ENCODE peak calls at places on chromosomes 1 and 21, in six cellular contexts. V, A, H, Q, J and D are unnamed samples.

GRCh38 chr1:228066416-228066815 is 16.1 kb upstream of the ARF1 start:
- DNase-seq in V (no peak), A (no peak), H (no peak), Q (no peak), J (no peak), D (peak; percentile 17)

GRCh38 chr1:89938171-89939055 is 56.5 kb upstream of the ZNF326 start:
- DNase-seq in V (no peak), A (peak; percentile 6), H (peak; percentile 67), Q (no peak), J (peak; percentile 40), D (no peak)

GRCh38 chr1:201291917-201292316 is 8.6 kb downstream of the PKP1 start:
- DNase-seq in V (no peak), A (no peak), H (no peak), Q (no peak), J (no peak), D (no peak)

GRCh38 chr21:37578471-37579126 is 212.0 kb downstream of the DYRK1A start:
- DNase-seq in V (no peak), A (no peak), H (no peak), Q (no peak), J (no peak), D (no peak)

GRCh38 chr1:71365451-71365850 is 284.6 kb upstream of the ZRANB2 start:
- DNase-seq in V (no peak), A (no peak), H (peak; percentile 15), Q (no peak), J (no peak), D (no peak)

GRCh38 chr1:215113776-215114153 is 31.2 kb downstream of the KCNK2 start:
- DNase-seq in V (no peak), A (no peak), H (no peak), Q (no peak), J (no peak), D (no peak)

GRCh38 chr1:246724001-246724724 is at the start of gene SCCPDH:
- DNase-seq in V (peak; percentile 83), A (peak; percentile 79), H (peak; percentile 49), Q (peak; percentile 42), J (peak; percentile 76), D (peak; percentile 69)

GRCh38 chr21:45155910-45156309 is 81.5 kb downstream of the ADARB1 start:
- DNase-seq in V (peak; percentile 32), A (no peak), H (no peak), Q (no peak), J (no peak), D (no peak)

GRCh38 chr1:66889030-66889429 is 35.6 kb downstream of the DNAI4 start:
- DNase-seq in V (no peak), A (no peak), H (no peak), Q (no peak), J (no peak), D (no peak)

GRCh38 chr1:238581332-238581731 is 690.6 kb upstream of the ZP4 start:
- DNase-seq in V (no peak), A (no peak), H (no peak), Q (no peak), J (peak; percentile 31), D (no peak)

GRCh38 chr21:45468971-45469272 is 64.0 kb downstream of the COL18A1 start:
- DNase-seq in V (no peak), A (no peak), H (no peak), Q (no peak), J (no peak), D (no peak)

GRCh38 chr1:9110669-9111356 is 18.1 kb downstream of the GPR157 start:
- DNase-seq in V (peak; percentile 91), A (peak; percentile 85), H (peak; percentile 77), Q (peak; percentile 96), J (peak; percentile 91), D (peak; percentile 58)

GRCh38 chr1:176996455-176997090 is 167.9 kb downstream of the ASTN1 start:
- DNase-seq in V (no peak), A (no peak), H (peak; percentile 40), Q (no peak), J (no peak), D (no peak)

GRCh38 chr1:145908653-145909052 is 1.2 kb downstream of the ITGA10 start:
- DNase-seq in V (no peak), A (no peak), H (no peak), Q (no peak), J (no peak), D (no peak)

GRCh38 chr1:57307382-57307781 is 116.5 kb downstream of the DAB1 start:
- DNase-seq in V (no peak), A (no peak), H (no peak), Q (no peak), J (no peak), D (peak; percentile 21)

GRCh38 chr1:228334226-228334935 is 72.3 kb downstream of the TRIM11 start:
- DNase-seq in V (peak; percentile 36), A (no peak), H (no peak), Q (no peak), J (no peak), D (peak; percentile 15)

GRCh38 chr1:156852414-156852874 is 6.5 kb downstream of the INSRR start:
- DNase-seq in V (peak; percentile 98), A (no peak), H (no peak), Q (peak; percentile 36), J (peak; percentile 39), D (no peak)

GRCh38 chr1:175665628-175666027 is 77.8 kb downstream of the TNR start:
- DNase-seq in V (no peak), A (no peak), H (no peak), Q (no peak), J (no peak), D (no peak)

GRCh38 chr1:182170941-182171461 is 109.5 kb upstream of the ZNF648 start:
- DNase-seq in V (no peak), A (no peak), H (no peak), Q (no peak), J (no peak), D (no peak)

GRCh38 chr1:18628511-18628910 is 2.1 kb upstream of the PAX7 start:
- DNase-seq in V (no peak), A (no peak), H (no peak), Q (no peak), J (no peak), D (no peak)

GRCh38 chr1:7534061-7534825 is 236.9 kb upstream of the VAMP3 start:
- DNase-seq in V (no peak), A (peak; percentile 32), H (peak; percentile 59), Q (no peak), J (no peak), D (no peak)

GRCh38 chr1:214418380-214418779 is 133.0 kb downstream of the PTPN14 start:
- DNase-seq in V (no peak), A (no peak), H (no peak), Q (no peak), J (no peak), D (no peak)

GRCh38 chr1:112537451-112537850 is 28.7 kb downstream of the WNT2B start:
- DNase-seq in V (no peak), A (no peak), H (peak; percentile 81), Q (no peak), J (no peak), D (no peak)

GRCh38 chr1:197471248-197472035 is 203.4 kb downstream of the CRB1 start:
- DNase-seq in V (no peak), A (no peak), H (peak; percentile 28), Q (no peak), J (no peak), D (no peak)

GRCh38 chr1:14138627-14139026 is 438.6 kb downstream of the PRDM2 start:
- DNase-seq in V (no peak), A (no peak), H (no peak), Q (peak; percentile 18), J (no peak), D (no peak)

GRCh38 chr1:194709439-194709838 is 1523.0 kb upstream of the B3GALT2 start:
- DNase-seq in V (no peak), A (no peak), H (no peak), Q (no peak), J (no peak), D (no peak)

GRCh38 chr1:237863234-237863633 is 27.5 kb downstream of the ZP4 start:
- DNase-seq in V (no peak), A (no peak), H (no peak), Q (no peak), J (peak; percentile 14), D (no peak)

GRCh38 chr1:101077849-101078248 is 52.3 kb upstream of the DPH5 start:
- DNase-seq in V (no peak), A (no peak), H (no peak), Q (no peak), J (no peak), D (no peak)

GRCh38 chr1:101081496-101082282 is 56.1 kb upstream of the DPH5 start:
- DNase-seq in V (no peak), A (no peak), H (no peak), Q (no peak), J (no peak), D (no peak)

GRCh38 chr1:101079341-101079740 is 53.8 kb upstream of the DPH5 start:
- DNase-seq in V (no peak), A (peak; percentile 25), H (no peak), Q (no peak), J (no peak), D (no peak)

GRCh38 chr1:101075926-101076325 is 50.3 kb upstream of the DPH5 start:
- DNase-seq in V (no peak), A (no peak), H (no peak), Q (no peak), J (peak; percentile 57), D (no peak)

GRCh38 chr1:101080859-101081258 is 55.3 kb upstream of the DPH5 start:
- DNase-seq in V (no peak), A (no peak), H (no peak), Q (no peak), J (no peak), D (no peak)
- H3K4me1 ChIP-seq in V (no peaks in the 10 kb centered on the region), A (no peaks in the 10 kb centered on the region), H (no peaks in the 10 kb centered on the region), Q (no peaks in the 10 kb centered on the region), J (no peaks in the 10 kb centered on the region), D (no peaks in the 10 kb centered on the region)

GRCh38 chr1:204077979-204078696 is 5.2 kb downstream of the SOX13 start:
- DNase-seq in V (no peak), A (no peak), H (no peak), Q (no peak), J (no peak), D (no peak)
- H3K4me1 ChIP-seq in V (peaks cover 49% of the 10 kb centered on the region), A (peaks cover 33% of the 10 kb centered on the region), H (peaks cover 22% of the 10 kb centered on the region), Q (peaks cover 65% of the 10 kb centered on the region), J (peaks cover 61% of the 10 kb centered on the region), D (peaks cover 82% of the 10 kb centered on the region)

DNA sequence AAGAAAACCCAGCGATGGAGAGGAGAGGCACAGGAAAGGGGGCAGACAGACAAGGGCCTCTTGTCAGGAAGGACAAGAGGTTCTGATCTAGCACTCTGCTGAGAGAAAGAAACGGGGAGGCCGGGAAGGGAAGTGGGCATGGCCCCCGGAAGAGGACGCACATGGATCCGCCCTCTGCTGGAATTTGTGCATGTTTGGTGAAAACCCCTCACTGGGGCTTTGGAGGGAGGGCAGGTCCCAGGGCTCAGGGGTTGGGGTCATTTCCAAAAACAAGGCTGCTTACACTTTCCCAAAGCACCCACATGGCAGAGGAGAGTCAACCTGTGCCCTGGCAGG is 32.4 kb upstream of the ECE1 start:
- DNase-seq in V (no peak), A (no peak), H (no peak), Q (no peak), J (no peak), D (no peak)
- H3K4me1 ChIP-seq in V (peaks cover 41% of the 10 kb centered on the region), A (peaks cover 65% of the 10 kb centered on the region), H (peaks cover 83% of the 10 kb centered on the region), Q (peaks cover 91% of the 10 kb centered on the region), J (peaks cover 49% of the 10 kb centered on the region), D (peaks cover 95% of the 10 kb centered on the region)

DNA sequence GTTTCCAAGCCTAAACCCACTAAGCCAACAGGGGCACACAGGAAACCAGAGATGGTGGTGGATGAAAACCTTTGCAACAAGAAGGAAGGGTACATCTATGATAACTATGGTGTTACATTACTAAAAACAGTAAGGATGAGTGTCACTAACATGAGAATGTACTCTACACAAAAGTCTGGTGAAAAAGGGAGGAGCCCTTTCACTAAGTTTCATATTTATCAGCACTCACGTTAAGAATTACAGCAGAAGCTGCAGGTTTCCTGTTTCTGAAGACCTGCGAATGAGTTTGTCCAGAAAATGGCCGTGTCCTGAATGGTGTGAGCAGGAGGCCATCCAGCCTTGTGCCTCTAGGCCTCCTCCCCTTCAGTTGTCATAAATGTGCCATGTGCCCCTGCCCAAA is 17.8 kb downstream of the ABCG1 start:
- DNase-seq in V (no peak), A (no peak), H (no peak), Q (no peak), J (no peak), D (no peak)
- H3K4me1 ChIP-seq in V (peaks cover 37% of the 10 kb centered on the region), A (peaks cover 26% of the 10 kb centered on the region), H (peaks cover 12% of the 10 kb centered on the region), Q (peaks cover 24% of the 10 kb centered on the region), J (peaks cover 16% of the 10 kb centered on the region), D (peaks cover 67% of the 10 kb centered on the region)